ENCODE peak calls at places on chromosomes 16 and 17, in six cellular contexts. Z is gastrocnemius medialis, G is heart left ventricle, Y is upper lobe of left lung, S is right lobe of liver, P is GM12892. C is an unnamed sample.

GRCh38 chr17:43994272-43995149 is 9.9 kb upstream of the NAGS start:
- DNase-seq in G (peak; percentile 68), Y (peak; percentile 93), P (peak; percentile 58), Z (peak; percentile 44), S (peak; percentile 73), C (no peak)

GRCh38 chr16:48272837-48273421 is 25.6 kb upstream of the ABCC11 start:
- DNase-seq in P (no peak), G (peak; percentile 35), Y (no peak), S (no peak), Z (no peak), C (no peak)

GRCh38 chr16:13153696-13154095 is 252.3 kb downstream of the SHISA9 start:
- DNase-seq in S (no peak), Z (no peak), P (no peak), G (no peak), Y (no peak), C (no peak)

GRCh38 chr17:52025231-52025630 is 133.3 kb downstream of the CA10 start:
- DNase-seq in G (no peak), S (no peak), Z (no peak), Y (no peak), P (no peak), C (no peak)

GRCh38 chr17:30323895-30324319 is 9.9 kb downstream of the TMIGD1 start:
- DNase-seq in Z (no peak), P (no peak), Y (no peak), S (no peak), G (no peak), C (no peak)

GRCh38 chr16:50007744-50008143 is 17.3 kb upstream of the CNEP1R1 start:
- DNase-seq in P (no peak), Z (no peak), G (no peak), Y (no peak), S (no peak), C (no peak)

GRCh38 chr17:12665263-12666210 is at the start of gene MYOCD:
- DNase-seq in Y (peak; percentile 86), P (peak; percentile 42), Z (no peak), G (peak; percentile 90), S (peak; percentile 19), C (no peak)

GRCh38 chr16:80940069-80940856 is 66.4 kb downstream of the CMC2 start:
- DNase-seq in Z (no peak), P (no peak), Y (no peak), G (no peak), S (no peak), C (no peak)

GRCh38 chr17:21286771-21287702 is 2.5 kb downstream of the MAP2K3 start:
- DNase-seq in Z (no peak), S (peak; percentile 31), P (no peak), G (no peak), Y (no peak), C (no peak)

GRCh38 chr17:3002538-3003301 is 60.7 kb downstream of the OR1D5 start:
- DNase-seq in Z (no peak), G (no peak), S (no peak), Y (no peak), P (peak; percentile 64), C (no peak)

GRCh38 chr17:34874496-34874895 is 86.8 kb downstream of the CCT6B start:
- DNase-seq in G (no peak), P (no peak), Z (no peak), S (no peak), Y (no peak), C (no peak)

GRCh38 chr16:66948034-66948821 is 12.8 kb upstream of the CES3 start:
- DNase-seq in P (peak; percentile 14), Z (no peak), G (no peak), Y (peak; percentile 88), S (peak; percentile 55), C (no peak)

GRCh38 chr16:749010-749409 is 8.2 kb upstream of the CIAO3 start:
- DNase-seq in Z (no peak), S (no peak), Y (no peak), P (no peak), G (no peak), C (no peak)

GRCh38 chr16:67919618-67920210 is 11.9 kb downstream of the CTRL start:
- DNase-seq in P (no peak), G (no peak), Z (no peak), S (no peak), Y (no peak), C (no peak)

GRCh38 chr16:82016268-82016667 is 5.0 kb upstream of the SDR42E1 start:
- DNase-seq in Z (no peak), S (no peak), P (no peak), Y (no peak), G (no peak), C (no peak)

GRCh38 chr17:81814748-81815645 is 11.0 kb downstream of the GCGR start:
- DNase-seq in S (no peak), G (no peak), Y (peak; percentile 60), P (no peak), Z (no peak), C (no peak)

GRCh38 chr17:73396429-73397277 is 84.9 kb upstream of the CDC42EP4 start:
- DNase-seq in Z (no peak), G (no peak), P (no peak), Y (no peak), S (no peak), C (no peak)

GRCh38 chr17:49646391-49647255 is 31.3 kb downstream of the SPOP start:
- DNase-seq in S (no peak), G (no peak), Y (no peak), Z (peak; percentile 63), P (no peak), C (no peak)

GRCh38 chr16:88533381-88533831 is 36.8 kb upstream of the ZC3H18 start:
- DNase-seq in G (no peak), Y (peak; percentile 90), S (peak; percentile 17), P (no peak), Z (no peak), C (no peak)

GRCh38 chr16:54136276-54136625 is 150.3 kb downstream of the IRX3 start:
- DNase-seq in S (no peak), G (no peak), Y (no peak), Z (no peak), P (no peak), C (no peak)

DNA sequence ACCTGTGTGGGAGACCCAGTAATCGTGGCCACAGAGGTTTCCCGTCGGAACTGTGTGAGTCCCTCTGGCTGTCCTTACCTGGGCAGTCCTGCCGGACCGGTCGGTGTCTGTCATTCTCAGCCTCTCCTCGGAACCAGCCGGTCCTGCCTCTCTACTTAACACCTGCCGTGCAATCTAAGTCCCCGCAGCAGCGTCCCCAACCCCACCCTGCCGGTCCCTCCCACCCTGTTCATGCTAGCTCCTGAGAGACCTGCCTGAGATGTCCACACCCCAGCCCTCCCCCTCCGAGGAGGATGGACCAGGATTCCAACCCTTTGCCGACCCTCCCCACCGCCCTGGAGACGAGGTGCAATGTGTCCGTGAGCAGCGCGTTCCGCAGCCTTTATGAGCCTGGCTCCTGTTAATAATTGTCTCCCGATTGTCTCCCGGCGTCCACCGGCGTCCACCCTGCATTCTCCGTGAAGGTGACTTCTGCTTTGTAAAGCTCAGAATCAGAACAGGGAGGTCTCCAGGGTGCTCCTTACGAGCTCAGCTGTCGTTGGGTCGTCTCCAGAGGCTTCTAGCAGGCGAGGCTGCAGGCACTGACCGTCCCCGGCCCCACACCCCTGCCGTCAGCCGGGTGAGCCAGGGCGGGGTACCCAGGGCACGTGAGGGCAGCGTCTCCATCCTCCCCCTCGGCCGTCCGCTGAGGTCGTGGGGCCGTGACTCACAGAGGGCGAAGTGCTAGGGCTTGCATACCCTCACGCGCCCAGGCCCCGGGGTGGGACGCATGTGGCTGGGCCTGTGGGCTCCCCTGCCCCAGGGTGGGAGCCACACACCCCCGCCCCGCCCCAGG is 10.1 kb downstream of the METRNL start:
- DNase-seq in G (no peak), S (no peak), P (no peak), Z (no peak), Y (peak; percentile 86), C (no peak)
- TF ChIP-seq POLR2A in G (no peak), S (no peak), P (no peak), Z (no peak), Y (no peak), C (no peak)

DNA sequence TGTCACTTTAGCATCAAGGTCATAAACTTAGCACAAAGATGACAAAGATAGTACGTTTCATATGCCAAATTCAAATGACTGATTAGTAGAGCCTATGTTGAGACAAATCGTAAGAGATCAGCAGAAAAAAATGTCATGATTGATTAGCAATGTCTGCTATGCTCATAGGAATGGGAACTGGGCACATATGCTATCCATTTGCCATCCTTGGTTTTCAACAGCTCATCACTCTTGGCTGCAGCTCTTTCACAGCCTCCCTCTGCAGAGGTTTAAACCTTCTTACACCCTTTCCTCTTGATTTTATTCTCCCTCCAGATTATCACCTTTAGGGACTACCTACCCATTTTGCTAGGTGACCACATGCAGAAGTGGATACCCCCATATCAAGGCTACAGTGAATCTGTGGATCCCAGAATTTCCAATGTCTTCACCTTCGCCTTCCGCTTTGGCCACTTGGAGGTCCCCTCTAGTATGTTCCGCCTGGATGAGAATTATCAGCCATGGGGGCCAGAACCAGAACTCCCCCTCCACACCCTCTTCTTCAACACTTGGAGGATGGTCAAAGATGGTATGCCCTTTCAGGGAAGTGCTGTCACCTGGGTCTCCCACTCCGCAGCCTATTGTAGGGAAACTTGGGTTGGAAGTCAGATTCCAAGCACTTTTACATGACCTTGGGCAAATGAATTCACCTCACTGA is 16.2 kb downstream of the MPO start:
- DNase-seq in Y (no peak), Z (no peak), S (no peak), P (no peak), G (no peak), C (no peak)
- TF ChIP-seq POLR2A in Y (no peak), Z (no peak), S (no peak), P (no peak), G (no peak), C (no peak)

DNA sequence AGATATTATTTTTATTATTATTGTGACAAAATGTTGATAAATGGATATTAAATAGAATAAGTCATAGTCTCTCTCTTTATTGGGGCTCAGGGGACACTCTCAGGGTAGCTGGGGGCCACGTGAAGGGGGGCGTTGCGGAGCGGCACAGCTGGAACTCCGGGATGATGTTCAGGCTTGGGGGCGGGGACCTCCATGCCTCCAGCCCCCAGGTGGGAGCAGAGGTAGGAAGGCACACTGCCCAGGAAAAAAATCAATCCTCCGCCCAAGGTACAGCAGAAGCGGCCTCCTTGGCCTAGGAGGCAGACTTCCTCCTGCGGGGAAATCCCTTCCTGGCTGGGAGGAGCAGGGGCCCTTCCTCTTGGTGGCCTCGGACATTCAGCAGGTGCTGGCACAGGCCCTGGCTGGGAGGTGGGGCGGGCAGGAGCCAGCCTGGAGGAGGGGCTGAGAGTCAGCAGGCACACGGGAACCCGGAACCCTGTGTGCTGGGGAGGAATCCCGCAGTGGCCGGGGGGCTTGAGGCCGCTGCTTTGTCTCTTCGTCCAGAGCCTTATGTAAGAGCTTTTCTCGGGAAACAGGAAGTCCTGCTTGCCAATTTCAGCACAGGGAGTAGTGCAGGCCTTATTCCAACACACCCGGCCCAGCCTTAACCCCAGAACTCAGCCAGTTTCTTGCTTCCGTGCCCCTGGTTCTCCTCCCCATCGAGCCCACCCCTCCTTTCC is 566 bp upstream of the TNFSF13 start:
- DNase-seq in Y (peak; percentile 93), Z (peak; percentile 70), S (peak; percentile 91), P (peak; percentile 44), G (peak; percentile 90), C (no peak)
- TF ChIP-seq POLR2A in Y (peak; percentile 38), Z (peak; percentile 49), S (peak; percentile 74), P (peak; percentile 32), G (peak; percentile 47), C (no peak)

DNA sequence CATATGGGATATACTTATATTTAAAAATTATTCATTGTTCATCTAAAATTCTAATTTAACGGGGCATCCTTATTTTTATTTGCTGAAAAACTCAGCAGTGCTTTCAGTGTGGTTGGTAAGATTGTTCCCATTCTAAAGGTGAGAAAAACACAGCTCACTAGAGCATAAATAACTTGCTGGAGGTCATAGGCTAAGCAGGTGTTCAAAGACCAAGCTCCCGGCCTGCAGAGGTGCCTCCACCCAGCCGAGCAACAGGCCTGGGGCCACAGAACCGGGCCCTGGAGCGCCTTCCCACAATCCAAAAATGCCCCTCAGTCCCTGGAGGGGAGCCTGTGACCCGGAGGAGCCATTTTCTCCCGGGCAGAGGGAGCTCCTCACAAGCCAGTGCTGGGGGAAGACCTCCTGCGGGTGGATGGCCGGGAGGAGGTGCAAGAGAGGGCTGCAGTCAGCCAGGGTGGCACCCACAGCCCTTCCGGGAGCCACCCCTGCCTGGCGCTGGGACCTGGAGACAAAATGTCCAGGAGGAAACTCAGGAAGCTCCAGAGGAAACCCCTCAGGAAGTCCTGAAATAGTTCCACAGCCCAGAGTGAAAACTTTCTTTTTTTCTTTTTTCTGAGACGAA is 14.7 kb downstream of the ABR start:
- DNase-seq in Y (no peak), G (peak; percentile 74), S (no peak), Z (no peak), P (no peak), C (no peak)
- TF ChIP-seq POLR2A in Y (no peak), G (no peak), S (no peak), Z (no peak), P (no peak), C (no peak)

C was measured in esophagus squamous epithelium.